ENCODE peak calls at places on chromosomes 5 and 9, in seven cellular contexts. T is suprapubic skin, E is esophagus muscularis mucosa, O is endothelial cell of umbilical vein, W is stomach, A is sigmoid colon, L is HepG2. X is an unnamed sample.

GRCh38 chr5:172633403-172633970 is 7.6 kb upstream of the NEURL1B start:
- DNase-seq in T (no peak), E (no peak), O (no peak), W (no peak), A (no peak), L (no peak), X (no peak)

GRCh38 chr5:180600554-180601041 is 9.3 kb upstream of the SCGB3A1 start:
- DNase-seq in T (peak; percentile 60), E (no peak), O (no peak), W (peak; percentile 9), A (peak; percentile 48), L (no peak), X (peak; percentile 52)

GRCh38 chr5:96995419-96995818 is 59.5 kb downstream of the LNPEP start:
- DNase-seq in T (no peak), E (no peak), O (no peak), W (no peak), A (no peak), L (no peak), X (no peak)

GRCh38 chr5:72145351-72145750 is 38.1 kb downstream of the MAP1B start:
- DNase-seq in T (no peak), E (no peak), O (no peak), W (no peak), A (no peak), L (no peak), X (no peak)

GRCh38 chr5:67301285-67301904 is 104.8 kb upstream of the CD180 start:
- DNase-seq in T (peak; percentile 86), E (peak; percentile 95), O (peak; percentile 88), W (peak; percentile 38), A (peak; percentile 92), L (no peak), X (no peak)

GRCh38 chr5:69136296-69136695 is 30.7 kb upstream of the CCNB1 start:
- DNase-seq in T (no peak), E (no peak), O (no peak), W (no peak), A (no peak), L (no peak), X (no peak)

GRCh38 chr5:123855630-123856029 is 343.7 kb downstream of the CSNK1G3 start:
- DNase-seq in T (no peak), E (no peak), O (no peak), W (no peak), A (no peak), L (no peak), X (no peak)

GRCh38 chr9:121528642-121529041 is 29.0 kb upstream of the GGTA1 start:
- DNase-seq in T (no peak), E (no peak), O (no peak), W (no peak), A (no peak), L (no peak), X (no peak)

GRCh38 chr9:6355728-6356127 is 27.6 kb downstream of the TPD52L3 start:
- DNase-seq in T (no peak), E (no peak), O (peak; percentile 42), W (no peak), A (no peak), L (no peak), X (no peak)

GRCh38 chr5:171571663-171572062 is 152.2 kb downstream of the FGF18 start:
- DNase-seq in T (no peak), E (no peak), O (peak; percentile 61), W (no peak), A (no peak), L (no peak), X (no peak)

GRCh38 chr5:167489202-167489601 is 802.2 kb upstream of the WWC1 start:
- DNase-seq in T (no peak), E (no peak), O (no peak), W (no peak), A (no peak), L (no peak), X (no peak)

GRCh38 chr5:77138981-77139380 is 51.9 kb upstream of the ZBED3 start:
- DNase-seq in T (peak; percentile 81), E (no peak), O (no peak), W (no peak), A (no peak), L (no peak), X (no peak)

GRCh38 chr9:136761545-136761981 is 2.8 kb downstream of the LCN15 start:
- DNase-seq in T (no peak), E (no peak), O (no peak), W (no peak), A (peak; percentile 53), L (no peak), X (no peak)

GRCh38 chr5:124741711-124742496 is 4.5 kb downstream of the ZNF608 start:
- DNase-seq in T (no peak), E (no peak), O (peak; percentile 64), W (peak; percentile 55), A (no peak), L (no peak), X (no peak)

GRCh38 chr5:23405316-23406068 is 101.9 kb upstream of the PRDM9 start:
- DNase-seq in T (no peak), E (no peak), O (no peak), W (no peak), A (no peak), L (no peak), X (no peak)

GRCh38 chr5:23400951-23401350 is 106.5 kb upstream of the PRDM9 start:
- DNase-seq in T (no peak), E (no peak), O (no peak), W (no peak), A (no peak), L (no peak), X (no peak)
- H3K27ac ChIP-seq in T (no peak overlapping the region), E (no peak overlapping the region), O (no peak overlapping the region), W (no peak overlapping the region), A (no peak overlapping the region), L (no peak overlapping the region), X (no peak overlapping the region)

GRCh38 chr9:69468380-69468779 is 143.4 kb downstream of the ENTREP1 start:
- DNase-seq in T (no peak), E (no peak), O (no peak), W (no peak), A (no peak), L (no peak), X (no peak)

GRCh38 chr9:69462394-69462793 is 137.4 kb downstream of the ENTREP1 start:
- DNase-seq in T (no peak), E (no peak), O (no peak), W (no peak), A (no peak), L (no peak), X (no peak)

GRCh38 chr9:69466151-69466550 is 141.1 kb downstream of the ENTREP1 start:
- DNase-seq in T (no peak), E (no peak), O (no peak), W (no peak), A (no peak), L (no peak), X (no peak)

GRCh38 chr9:69463497-69464068 is 138.6 kb downstream of the ENTREP1 start:
- DNase-seq in T (no peak), E (no peak), O (peak; percentile 4), W (no peak), A (no peak), L (no peak), X (no peak)

DNA sequence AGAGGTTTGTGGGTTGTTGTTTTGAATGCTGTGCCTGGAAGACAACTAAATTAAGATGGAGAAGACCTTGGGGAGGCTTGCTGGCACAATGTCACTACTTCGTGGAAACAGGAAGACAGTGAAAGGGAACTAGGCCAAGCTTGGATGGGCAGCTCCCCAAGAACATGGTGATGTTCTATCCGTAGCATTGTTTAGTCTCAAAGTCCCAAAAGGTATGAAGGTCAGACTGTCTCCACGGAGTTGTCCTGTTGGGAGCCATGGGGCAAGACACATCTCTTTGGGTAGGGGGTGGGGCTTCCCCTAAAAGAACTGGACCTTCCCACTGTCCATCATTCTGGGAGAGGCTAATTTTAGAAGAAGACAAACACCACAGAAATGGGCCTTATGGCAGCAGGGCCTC is 140.5 kb downstream of the ENTREP1 start:
- DNase-seq in T (no peak), E (no peak), O (no peak), W (no peak), A (no peak), L (no peak), X (no peak)
- TF ChIP-seq POLR2AphosphoS5 in T (no peak), E (peak; percentile 26), O (no peak), W (no peak), A (peak; percentile 13), L (no peak), X (no peak)

GRCh38 chr9:87498046-87498815 is 564 bp downstream of the DAPK1 start:
- DNase-seq in T (no peak), E (no peak), O (peak; percentile 57), W (peak; percentile 57), A (peak; percentile 78), L (peak; percentile 48), X (peak; percentile 83)

GRCh38 chr9:87498816-87499454 is 1.3 kb downstream of the DAPK1 start:
- DNase-seq in T (no peak), E (no peak), O (peak; percentile 43), W (no peak), A (no peak), L (no peak), X (no peak)

GRCh38 chr9:87497080-87497603 is 525 bp upstream of the DAPK1 start:
- DNase-seq in T (no peak), E (no peak), O (no peak), W (no peak), A (no peak), L (no peak), X (no peak)

GRCh38 chr9:87499455-87500015 is 1.9 kb downstream of the DAPK1 start:
- DNase-seq in T (no peak), E (no peak), O (peak; percentile 51), W (no peak), A (no peak), L (no peak), X (no peak)

GRCh38 chr9:87497604-87498045 is at the start of gene DAPK1:
- DNase-seq in T (no peak), E (no peak), O (peak; percentile 84), W (peak; percentile 79), A (peak; percentile 83), L (peak; percentile 55), X (peak; percentile 88)
- H3K27ac ChIP-seq in T (peak within 1 kb of the TSS; percentile 72), E (peak within 1 kb of the TSS; percentile 88), O (peak within 1 kb of the TSS; percentile 78), W (peak within 1 kb of the TSS; percentile 92), A (peak within 1 kb of the TSS; percentile 94), L (peak within 1 kb of the TSS; percentile 86), X (peak within 1 kb of the TSS; percentile 54)

GRCh38 chr5:145852990-145853389 is 17.8 kb upstream of the PRELID2 start:
- DNase-seq in T (no peak), E (no peak), O (no peak), W (no peak), A (no peak), L (no peak), X (no peak)

GRCh38 chr5:145856285-145856818 is 16.5 kb downstream of the GRXCR2 start:
- DNase-seq in T (no peak), E (no peak), O (peak; percentile 41), W (peak; percentile 30), A (peak; percentile 79), L (peak; percentile 30), X (peak; percentile 71)

GRCh38 chr5:145853952-145854351 is 18.8 kb upstream of the PRELID2 start:
- DNase-seq in T (no peak), E (no peak), O (no peak), W (no peak), A (no peak), L (no peak), X (no peak)

GRCh38 chr5:145855842-145856267 is 17.0 kb downstream of the GRXCR2 start:
- DNase-seq in T (no peak), E (no peak), O (no peak), W (no peak), A (no peak), L (peak; percentile 65), X (no peak)

GRCh38 chr5:145854651-145855258 is 18.1 kb downstream of the GRXCR2 start:
- DNase-seq in T (no peak), E (no peak), O (peak; percentile 77), W (no peak), A (no peak), L (peak; percentile 23), X (no peak)
- TF ChIP-seq POLR2AphosphoS5 in T (no peak), E (no peak), O (no peak), W (peak; percentile 65), A (no peak), L (no peak), X (no peak)

GRCh38 chr5:1211701-1212100 is 10.3 kb downstream of the SLC6A19 start:
- DNase-seq in T (no peak), E (no peak), O (no peak), W (no peak), A (no peak), L (no peak), X (peak; percentile 54)
- H3K27ac ChIP-seq in T (no peak overlapping the region), E (no peak overlapping the region), O (no peak overlapping the region), W (no peak overlapping the region), A (no peak overlapping the region), L (no peak overlapping the region), X (no peak overlapping the region)